ENCODE peak calls at places on chromosome 10, in nine cellular contexts. V is activated CD4-positive, alpha-beta T cell treated with anti-CD3 and anti-CD28 coated beads, Interleukin-2, amount 50 U/mL, for 1 hour; H is NCI-H446; Z is activated gamma-delta T cell; D is T-cell; J is mucosa of descending colon; Y is activated CD8-positive, alpha-beta T cell treated with anti-CD3 and anti-CD28 coated beads, Interleukin-2, amount 10 ng/mL, durations not matched to agents 7 days and 5 days; C is astrocyte of the spinal cord; I is NCI-H510A. X is an unnamed sample.
A peak's percentile ranks its signal among the peaks of the same experiment; 100 is the strongest.

GRCh38 chr10:113411456-113411855 is 141.4 kb upstream of the HABP2 start:
- DNase-seq in V (no peak), H (no peak), Z (no peak), D (no peak), J (no peak), Y (no peak), C (no peak), I (no peak), X (no peak)

GRCh38 chr10:119395287-119396007 is 147.1 kb downstream of the RGS10 start:
- DNase-seq in V (no peak), H (no peak), Z (no peak), D (no peak), J (peak; percentile 32), Y (no peak), C (peak; percentile 44), I (no peak), X (peak; percentile 66)

GRCh38 chr10:126398924-126399323 is 10.6 kb upstream of the ADAM12 start:
- DNase-seq in V (no peak), H (no peak), Z (no peak), D (no peak), J (no peak), Y (no peak), C (no peak), I (no peak), X (no peak)

GRCh38 chr10:103544657-103545310 is 51.3 kb downstream of the NEURL1 start:
- DNase-seq in V (no peak), H (no peak), Z (no peak), D (no peak), J (no peak), Y (no peak), C (no peak), I (no peak), X (peak; percentile 1)

GRCh38 chr10:53839437-53840039 is 961.5 kb downstream of the PCDH15 start:
- DNase-seq in V (no peak), H (peak; percentile 17), Z (no peak), D (no peak), J (no peak), Y (no peak), C (peak; percentile 42), I (no peak), X (no peak)

GRCh38 chr10:71697938-71698709 is 21.5 kb downstream of the C10orf105 start:
- DNase-seq in V (no peak), H (no peak), Z (peak; percentile 55), D (peak; percentile 43), J (no peak), Y (peak; percentile 76), C (no peak), I (no peak), X (no peak)

GRCh38 chr10:131141645-131142445 is 169.7 kb downstream of the TCERG1L start:
- DNase-seq in V (no peak), H (no peak), Z (no peak), D (no peak), J (no peak), Y (no peak), C (no peak), I (peak; percentile 97), X (no peak)

GRCh38 chr10:35369049-35369760 is 32.9 kb downstream of the CCNY start:
- DNase-seq in V (no peak), H (no peak), Z (no peak), D (no peak), J (no peak), Y (no peak), C (no peak), I (no peak), X (no peak)

GRCh38 chr10:22427101-22427500 is 81.8 kb downstream of the SPAG6 start:
- DNase-seq in V (no peak), H (no peak), Z (no peak), D (no peak), J (no peak), Y (no peak), C (peak; percentile 64), I (no peak), X (no peak)

GRCh38 chr10:117518246-117518645 is 24.3 kb upstream of the EMX2 start:
- DNase-seq in V (no peak), H (no peak), Z (no peak), D (no peak), J (no peak), Y (no peak), C (no peak), I (no peak), X (no peak)

GRCh38 chr10:14126697-14127440 is 203.9 kb downstream of the FRMD4A start:
- DNase-seq in V (no peak), H (no peak), Z (no peak), D (no peak), J (no peak), Y (no peak), C (peak; percentile 13), I (no peak), X (no peak)

GRCh38 chr10:43086321-43086942 is 9.6 kb downstream of the RET start:
- DNase-seq in V (no peak), H (no peak), Z (no peak), D (no peak), J (no peak), Y (no peak), C (no peak), I (no peak), X (no peak)

GRCh38 chr10:132834891-132835847 is 49.2 kb upstream of the NKX6-2 start:
- DNase-seq in V (no peak), H (no peak), Z (no peak), D (no peak), J (no peak), Y (peak; percentile 11), C (no peak), I (no peak), X (no peak)

GRCh38 chr10:20181408-20181807 is 365.2 kb downstream of the PLXDC2 start:
- DNase-seq in V (no peak), H (no peak), Z (no peak), D (no peak), J (no peak), Y (no peak), C (no peak), I (no peak), X (peak; percentile 25)

GRCh38 chr10:110260746-110261477 is 43.8 kb downstream of the SMNDC1 start:
- DNase-seq in V (no peak), H (no peak), Z (no peak), D (no peak), J (no peak), Y (no peak), C (peak; percentile 54), I (no peak), X (no peak)

GRCh38 chr10:5542100-5542499 is 17.3 kb downstream of the CALML3 start:
- DNase-seq in V (no peak), H (no peak), Z (no peak), D (no peak), J (no peak), Y (no peak), C (no peak), I (no peak), X (no peak)

GRCh38 chr10:133308431-133309110 is at the start of the genes TUBGCP2 and ZNF511:
- DNase-seq in V (peak; percentile 88), H (peak; percentile 78), Z (peak; percentile 86), D (peak; percentile 81), J (peak; percentile 93), Y (peak; percentile 89), C (peak; percentile 84), I (peak; percentile 51), X (peak; percentile 82)

GRCh38 chr10:86945361-86946214 is 11.8 kb downstream of the MMRN2 start:
- DNase-seq in V (no peak), H (peak; percentile 15), Z (no peak), D (no peak), J (no peak), Y (no peak), C (peak; percentile 30), I (no peak), X (no peak)

GRCh38 chr10:116892873-116893685 is 43.8 kb downstream of the ENO4 start:
- DNase-seq in V (no peak), H (no peak), Z (no peak), D (no peak), J (no peak), Y (no peak), C (peak; percentile 13), I (no peak), X (no peak)

GRCh38 chr10:2279666-2280065 is 542.3 kb upstream of the ADARB2 start:
- DNase-seq in V (no peak), H (no peak), Z (no peak), D (no peak), J (no peak), Y (no peak), C (no peak), I (no peak), X (no peak)

GRCh38 chr10:75611081-75611971 is 179.9 kb downstream of the LRMDA start:
- DNase-seq in V (no peak), H (no peak), Z (no peak), D (no peak), J (peak; percentile 44), Y (no peak), C (no peak), I (no peak), X (peak; percentile 20)